ENCODE peak calls at places on chromosome 7, in seven cellular contexts. N, D, Z, B, F, V and C are unnamed samples.

GRCh38 chr7:12684733-12685132 is 2.7 kb upstream of the ARL4A start:
- DNase-seq in N (no peak), D (no peak), Z (no peak), B (no peak), F (no peak), V (no peak), C (no peak)

GRCh38 chr7:127317447-127317961 is 64.8 kb upstream of the GRM8 start:
- DNase-seq in N (no peak), D (no peak), Z (no peak), B (no peak), F (no peak), V (peak), C (no peak)

GRCh38 chr7:132489776-132490237 is 86.5 kb downstream of the PLXNA4 start:
- DNase-seq in N (no peak), D (no peak), Z (no peak), B (no peak), F (no peak), V (no peak), C (no peak)

GRCh38 chr7:104791065-104791464 is 222.9 kb upstream of the KMT2E start:
- DNase-seq in N (no peak), D (no peak), Z (no peak), B (no peak), F (no peak), V (no peak), C (no peak)

GRCh38 chr7:42380411-42380810 is 143.4 kb upstream of the GLI3 start:
- DNase-seq in N (no peak), D (no peak), Z (no peak), B (no peak), F (no peak), V (no peak), C (no peak)

GRCh38 chr7:32070406-32071360 is at the start of gene PDE1C:
- DNase-seq in N (no peak), D (no peak), Z (no peak), B (peak), F (peak), V (peak), C (peak)

GRCh38 chr7:6279341-6279740 is 6.9 kb upstream of the CYTH3 start:
- DNase-seq in N (no peak), D (no peak), Z (no peak), B (no peak), F (no peak), V (no peak), C (no peak)

GRCh38 chr7:157619753-157620525 is 283.1 kb downstream of the DNAJB6 start:
- DNase-seq in N (no peak), D (no peak), Z (no peak), B (no peak), F (no peak), V (no peak), C (no peak)

GRCh38 chr7:55266243-55266642 is 98.9 kb upstream of the LANCL2 start:
- DNase-seq in N (no peak), D (no peak), Z (no peak), B (no peak), F (no peak), V (no peak), C (no peak)

GRCh38 chr7:116582164-116582732 is 57.4 kb downstream of the CAV1 start:
- DNase-seq in N (no peak), D (peak), Z (no peak), B (no peak), F (no peak), V (peak), C (no peak)

GRCh38 chr7:149310113-149310836 is 48.3 kb downstream of the ZNF783 start:
- DNase-seq in N (no peak), D (peak), Z (peak), B (peak), F (no peak), V (peak), C (no peak)

GRCh38 chr7:41481353-41481752 is 221.5 kb downstream of the INHBA start:
- DNase-seq in N (no peak), D (no peak), Z (no peak), B (no peak), F (no peak), V (no peak), C (no peak)

GRCh38 chr7:87784424-87784823 is 91.7 kb downstream of the SLC25A40 start:
- DNase-seq in N (no peak), D (no peak), Z (no peak), B (no peak), F (no peak), V (no peak), C (no peak)

GRCh38 chr7:128830231-128831177 is at the start of gene FLNC:
- DNase-seq in N (no peak), D (peak), Z (peak), B (peak), F (peak), V (peak), C (no peak)

GRCh38 chr7:37571806-37572205 is 111.8 kb upstream of the GPR141 start:
- DNase-seq in N (no peak), D (no peak), Z (no peak), B (no peak), F (no peak), V (no peak), C (no peak)